ENCODE peak calls at places on chromosomes 11 and 22, in ten cellular contexts. E, T, D, O, L, A, V, B, U and Y are unnamed samples.

GRCh38 chr22:24066872-24067271 is 55.8 kb downstream of the CABIN1 start:
- DNase-seq in A (no peak), U (no peak), B (peak; percentile 61), L (no peak), D (no peak), T (no peak), V (no peak), O (no peak), E (no peak), Y (no peak)

GRCh38 chr11:86818466-86819282 is 18.3 kb downstream of the PRSS23 start:
- DNase-seq in V (peak; percentile 73), O (peak; percentile 78), E (peak; percentile 52), A (no peak), B (peak; percentile 9), T (peak; percentile 20), L (peak; percentile 7), D (no peak), U (no peak), Y (no peak)

GRCh38 chr11:118263694-118264567 is at the start of gene MPZL2:
- DNase-seq in B (peak; percentile 84), V (no peak), U (no peak), L (no peak), O (peak; percentile 95), D (peak; percentile 70), T (peak; percentile 23), A (peak; percentile 83), E (peak; percentile 65), Y (no peak)

GRCh38 chr22:49155039-49155808 is 672.4 kb downstream of the BRD1 start:
- DNase-seq in A (no peak), L (no peak), U (no peak), D (no peak), E (no peak), O (no peak), V (no peak), T (no peak), B (no peak), Y (no peak)

GRCh38 chr11:120173771-120174170 is 35.9 kb upstream of the TRIM29 start:
- DNase-seq in U (no peak), V (peak; percentile 21), B (no peak), O (no peak), L (no peak), E (no peak), D (no peak), A (no peak), T (no peak), Y (no peak)

GRCh38 chr22:41240377-41241132 is at the start of gene CHADL:
- DNase-seq in U (no peak), D (no peak), A (no peak), E (no peak), V (no peak), O (no peak), B (no peak), L (no peak), T (no peak), Y (no peak)

GRCh38 chr11:66749091-66749490 is 20.1 kb upstream of the SPTBN2 start:
- DNase-seq in O (peak; percentile 98), V (no peak), U (no peak), L (no peak), B (peak; percentile 81), T (no peak), A (no peak), E (no peak), D (no peak), Y (no peak)

GRCh38 chr22:39243443-39244072 is 1.2 kb downstream of the PDGFB start:
- DNase-seq in T (no peak), D (peak; percentile 77), V (no peak), L (no peak), A (peak; percentile 71), E (no peak), U (no peak), B (peak; percentile 28), O (peak; percentile 29), Y (no peak)

GRCh38 chr11:19246816-19247215 is 6.1 kb upstream of the E2F8 start:
- DNase-seq in V (no peak), L (no peak), T (no peak), E (no peak), A (no peak), U (no peak), O (no peak), B (peak; percentile 69), D (no peak), Y (no peak)

GRCh38 chr11:8814209-8814922 is 96.6 kb upstream of the AKIP1 start:
- DNase-seq in D (no peak), E (no peak), A (no peak), O (peak; percentile 70), L (no peak), B (peak; percentile 28), T (no peak), V (peak; percentile 88), U (peak; percentile 88), Y (no peak)

GRCh38 chr11:44980533-44981427 is 30.1 kb upstream of the TP53I11 start:
- DNase-seq in V (no peak), L (no peak), B (no peak), E (no peak), A (peak; percentile 51), D (no peak), O (no peak), T (no peak), U (no peak), Y (no peak)

GRCh38 chr11:63671322-63672155 is at the start of gene ATL3:
- DNase-seq in O (peak; percentile 96), B (peak; percentile 99), V (peak; percentile 95), T (peak; percentile 98), E (peak; percentile 93), D (peak; percentile 98), U (peak; percentile 80), A (peak; percentile 98), L (peak; percentile 85), Y (peak; percentile 69)

GRCh38 chr11:112706863-112707262 is 254.4 kb upstream of the NCAM1 start:
- DNase-seq in D (no peak), A (no peak), O (no peak), B (no peak), U (no peak), E (no peak), V (no peak), L (no peak), T (no peak), Y (no peak)

GRCh38 chr11:111833524-111833923 is 37.9 kb downstream of the ALG9 start:
- DNase-seq in E (no peak), U (no peak), T (no peak), L (no peak), V (no peak), A (no peak), O (no peak), D (no peak), B (no peak), Y (no peak)

DNA sequence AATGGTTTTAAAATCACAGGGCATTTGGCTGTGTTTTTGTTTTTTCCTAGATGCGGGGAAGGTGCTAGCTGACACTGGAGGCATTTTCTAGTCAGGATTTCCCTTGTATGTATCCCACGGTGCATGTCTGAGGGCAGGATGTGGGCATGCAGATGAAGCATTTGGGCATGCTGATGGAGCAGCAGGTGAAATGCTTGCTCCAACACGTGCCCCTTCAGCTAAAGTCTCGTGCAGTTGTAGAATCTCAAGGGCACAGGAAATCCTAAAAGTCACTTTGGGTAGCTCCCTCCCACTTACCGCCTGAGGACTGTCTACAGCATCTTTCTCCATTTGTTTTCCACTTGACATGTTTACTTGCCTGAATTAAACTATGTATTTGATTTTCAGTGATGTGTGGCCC is 429.4 kb upstream of the B3GAT1 start:
- DNase-seq in D (no peak), E (no peak), V (no peak), L (no peak), B (no peak), A (no peak), U (no peak), O (no peak), T (no peak), Y (no peak)
- TF ChIP-seq CTCF in D (no peak), E (no peak), V (no peak), L (no peak), B (no peak), A (no peak), U (no peak), O (no peak), T (no peak), Y (no peak)

GRCh38 chr22:37284126-37284806 is 2.0 kb downstream of the CYTH4 start:
- DNase-seq in V (no peak), O (no peak), U (no peak), B (no peak), D (no peak), T (no peak), A (peak; percentile 57), E (no peak), L (no peak), Y (no peak)
- H3K4me3 ChIP-seq in V (no peak overlapping the region), O (no peak overlapping the region), U (no peak overlapping the region), B (no peak overlapping the region), D (no peak overlapping the region), T (peak overlapping the region; percentile 41), A (peak overlapping the region; percentile 10), E (no peak overlapping the region), L (peak overlapping the region; percentile 69), Y (no peak overlapping the region)

DNA sequence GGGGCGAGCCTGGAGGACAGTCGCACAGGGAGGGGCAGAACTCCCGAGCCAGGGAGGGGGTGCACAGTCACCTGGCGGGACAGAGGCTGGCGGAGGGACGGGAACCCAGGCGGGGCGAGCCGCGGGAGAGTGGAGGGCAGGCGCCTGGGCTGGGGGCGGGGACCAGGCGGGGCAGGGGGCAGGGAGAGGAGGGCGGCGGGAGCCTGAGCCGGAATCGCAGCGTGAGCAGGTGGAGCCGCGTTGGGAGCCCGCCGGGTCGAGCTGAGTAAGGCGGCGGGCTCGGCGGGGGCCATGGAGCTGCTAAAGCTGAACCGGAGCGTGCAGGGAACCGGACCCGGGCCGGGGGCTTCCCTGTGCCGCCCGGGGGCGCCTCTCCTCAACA is at the start of gene CCKBR:
- DNase-seq in U (no peak), L (no peak), A (peak; percentile 84), B (peak; percentile 53), V (no peak), T (no peak), O (no peak), E (no peak), D (peak; percentile 75), Y (no peak)
- H3K27me3 ChIP-seq in U (peaks cover 43% of the 10 kb centered on the region), L (peaks cover 10% of the 10 kb centered on the region), A (peaks cover 69% of the 10 kb centered on the region), B (no peaks in the 10 kb centered on the region), V (peaks cover 36% of the 10 kb centered on the region), T (peaks cover 44% of the 10 kb centered on the region), O (peaks cover 94% of the 10 kb centered on the region), E (peaks cover 85% of the 10 kb centered on the region), D (peaks cover 34% of the 10 kb centered on the region), Y (peaks cover 38% of the 10 kb centered on the region)

GRCh38 chr22:43390166-43390565 is 21.6 kb upstream of the MPPED1 start:
- DNase-seq in E (no peak), D (no peak), A (no peak), B (no peak), T (no peak), L (no peak), O (no peak), U (no peak), V (no peak), Y (no peak)

GRCh38 chr22:43387815-43388214 is 24.0 kb upstream of the MPPED1 start:
- DNase-seq in T (no peak), D (no peak), L (no peak), O (no peak), U (no peak), V (no peak), A (no peak), B (no peak), E (no peak), Y (no peak)

GRCh38 chr22:43391306-43391705 is 20.5 kb upstream of the MPPED1 start:
- DNase-seq in V (no peak), L (no peak), T (no peak), B (no peak), A (no peak), U (no peak), D (no peak), O (no peak), E (no peak), Y (no peak)

GRCh38 chr22:43388420-43388851 is 23.4 kb upstream of the MPPED1 start:
- DNase-seq in T (peak; percentile 69), O (peak; percentile 72), E (peak; percentile 41), B (peak; percentile 67), D (peak; percentile 97), U (no peak), V (peak; percentile 36), L (no peak), A (peak; percentile 96), Y (no peak)

GRCh38 chr22:43389227-43389836 is 22.5 kb upstream of the MPPED1 start:
- DNase-seq in O (no peak), A (no peak), L (no peak), B (no peak), T (no peak), E (no peak), V (no peak), D (no peak), U (no peak), Y (no peak)
- TF ChIP-seq CTCF in O (no peak), A (no peak), L (no peak), B (no peak), T (no peak), E (no peak), V (no peak), D (no peak), U (no peak), Y (no peak)